ENCODE peak calls at places on chromosomes 2 and 18, in eight cellular contexts. P is cardiac muscle cell; K is HEK293T; T is GOT3; D is tibial nerve; N is fibroblast of pulmonary artery; L is stimulated activated CD4-positive, alpha-beta T cell treated with anti-CD3 and anti-CD28 coated beads, Interleukin-2, amount 100 ng/mL, for 24 hours; W is anterior cingulate cortex. H is an unnamed sample.

GRCh38 chr18:2325308-2325849 is 245.9 kb downstream of the METTL4 start:
- DNase-seq in K (no peak), T (no peak), P (peak; percentile 92), N (peak; percentile 91), D (no peak), W (no peak), L (no peak), H (no peak)

GRCh38 chr2:217979151-217979811 is 23.5 kb downstream of the TNS1 start:
- DNase-seq in P (peak; percentile 48), D (no peak), T (no peak), W (no peak), L (no peak), N (peak; percentile 49), K (no peak), H (no peak)

GRCh38 chr2:152320166-152320565 is 14.8 kb upstream of the FMNL2 start:
- DNase-seq in D (no peak), N (peak; percentile 10), L (no peak), P (peak; percentile 19), K (no peak), T (no peak), W (no peak), H (no peak)

GRCh38 chr2:153963247-153963646 is 91.5 kb downstream of the GALNT13 start:
- DNase-seq in W (no peak), P (no peak), L (no peak), K (no peak), N (no peak), D (no peak), T (no peak), H (no peak)

GRCh38 chr2:125427721-125428315 is 1228.1 kb upstream of the GYPC start:
- DNase-seq in P (no peak), W (no peak), D (no peak), T (no peak), K (no peak), N (no peak), L (no peak), H (no peak)

GRCh38 chr2:106020821-106021316 is 173.2 kb downstream of the UXS1 start:
- DNase-seq in T (no peak), P (peak; percentile 52), W (no peak), D (no peak), K (no peak), N (no peak), L (no peak), H (no peak)

GRCh38 chr2:99697811-99698568 is 208.2 kb upstream of the REV1 start:
- DNase-seq in W (no peak), T (peak; percentile 30), D (no peak), N (peak; percentile 10), K (no peak), L (no peak), P (peak; percentile 61), H (no peak)

GRCh38 chr2:12928197-12928596 is 211.5 kb downstream of the TRIB2 start:
- DNase-seq in P (peak; percentile 76), D (no peak), L (no peak), W (no peak), K (no peak), N (peak; percentile 70), T (no peak), H (no peak)

GRCh38 chr2:46119453-46119852 is 177.8 kb upstream of the EPAS1 start:
- DNase-seq in T (no peak), L (no peak), P (peak; percentile 91), N (peak; percentile 92), K (no peak), W (no peak), D (no peak), H (no peak)

GRCh38 chr2:202035089-202035940 is 1.7 kb downstream of the FZD7 start:
- DNase-seq in P (peak; percentile 71), N (peak; percentile 56), L (peak; percentile 57), K (no peak), W (no peak), D (peak; percentile 42), T (peak; percentile 26), H (peak; percentile 44)

GRCh38 chr2:85717308-85718005 is 23.3 kb downstream of the GNLY start:
- DNase-seq in W (no peak), P (peak; percentile 70), K (no peak), D (no peak), T (no peak), L (no peak), N (peak; percentile 53), H (no peak)

GRCh38 chr18:48962857-48963554 is 12.2 kb upstream of the SMAD7 start:
- DNase-seq in W (no peak), N (peak; percentile 30), D (no peak), L (no peak), K (no peak), T (no peak), P (no peak), H (no peak)

GRCh38 chr18:24246143-24246542 is 107.3 kb downstream of the CABYR start:
- DNase-seq in N (no peak), W (no peak), D (no peak), K (no peak), L (no peak), P (no peak), T (no peak), H (no peak)

GRCh38 chr2:89784960-89785359 is 1093.5 kb downstream of the RPIA start:
- DNase-seq in W (no peak), L (no peak), D (no peak), P (no peak), N (no peak), K (no peak), T (no peak), H (no peak)

GRCh38 chr2:170161516-170162260 is 16.3 kb upstream of the MYO3B start:
- DNase-seq in P (peak; percentile 14), T (no peak), W (no peak), L (no peak), K (no peak), N (no peak), D (no peak), H (no peak)